ENCODE peak calls at places on chromosomes 5 and 9, in four cellular contexts. D, A, M and O are unnamed samples.

GRCh38 chr9:93136011-93136440 is 2.0 kb upstream of the NINJ1 start:
- DNase-seq in M (no peak), A (no peak), D (no peak), O (no peak)

GRCh38 chr5:161446655-161447054 is 99.9 kb downstream of the GABRB2 start:
- DNase-seq in D (no peak), A (no peak), M (no peak), O (no peak)

GRCh38 chr5:59548807-59549357 is 344.6 kb downstream of the PDE4D start:
- DNase-seq in A (no peak), D (no peak), M (no peak), O (peak; percentile 21)

GRCh38 chr9:70340572-70340971 is 73.9 kb downstream of the KLF9 start:
- DNase-seq in A (no peak), D (peak; percentile 6), M (no peak), O (peak; percentile 3)

GRCh38 chr5:140356878-140357730 is 2.9 kb upstream of the SLC4A9 start:
- DNase-seq in M (no peak), D (no peak), A (no peak), O (no peak)

GRCh38 chr9:26669641-26670040 is 223.0 kb downstream of the CAAP1 start:
- DNase-seq in D (no peak), M (no peak), A (no peak), O (no peak)

GRCh38 chr5:73446631-73447233 is 1.8 kb downstream of the FOXD1 start:
- DNase-seq in M (no peak), D (peak; percentile 25), A (peak; percentile 64), O (no peak)

GRCh38 chr5:171445910-171446516 is 26.6 kb downstream of the FGF18 start:
- DNase-seq in A (no peak), D (no peak), M (no peak), O (no peak)

GRCh38 chr5:9405196-9405754 is 140.6 kb downstream of the SEMA5A start:
- DNase-seq in A (no peak), D (no peak), M (peak; percentile 54), O (no peak)

GRCh38 chr5:18792145-18792544 is 1157.9 kb downstream of the TAF11L14 start:
- DNase-seq in A (no peak), M (no peak), D (peak; percentile 50), O (peak; percentile 64)

GRCh38 chr5:162474239-162474638 is 406.7 kb downstream of the GABRG2 start:
- DNase-seq in M (no peak), D (no peak), A (no peak), O (no peak)

GRCh38 chr5:159286420-159287035 is 23.4 kb downstream of the UBLCP1 start:
- DNase-seq in A (no peak), M (no peak), D (peak; percentile 40), O (peak; percentile 5)

GRCh38 chr9:20684865-20685696 is 1.0 kb downstream of the FOCAD start:
- DNase-seq in D (no peak), M (no peak), A (no peak), O (no peak)

GRCh38 chr5:168612123-168612522 is 33.0 kb upstream of the PANK3 start:
- DNase-seq in M (no peak), A (no peak), D (no peak), O (no peak)

GRCh38 chr5:98099448-98100105 is 673.9 kb upstream of the RGMB start:
- DNase-seq in D (no peak), M (no peak), A (no peak), O (no peak)

GRCh38 chr5:149665416-149666163 is 64.5 kb upstream of the PPARGC1B start:
- DNase-seq in A (no peak), D (peak; percentile 37), M (no peak), O (no peak)

GRCh38 chr9:86099695-86100364 is 472 bp upstream of the GOLM1 start:
- DNase-seq in M (no peak), A (peak; percentile 74), D (no peak), O (no peak)

GRCh38 chr5:12920527-12920926 is 1016.3 kb upstream of the CTNND2 start:
- DNase-seq in A (no peak), D (no peak), M (no peak), O (no peak)

GRCh38 chr5:14501353-14502162 is 80.0 kb upstream of the OTULINL start:
- DNase-seq in D (no peak), M (no peak), A (no peak), O (no peak)

GRCh38 chr9:128927731-128928411 is 7.1 kb downstream of the PHYHD1 start:
- DNase-seq in A (peak; percentile 84), D (peak; percentile 75), M (peak; percentile 9), O (no peak)

GRCh38 chr9:105127863-105128220 is 116.6 kb upstream of the SLC44A1 start:
- DNase-seq in M (peak; percentile 72), A (no peak), D (no peak), O (no peak)

GRCh38 chr5:174503461-174504265 is 220.7 kb upstream of the MSX2 start:
- DNase-seq in A (no peak), M (no peak), D (no peak), O (no peak)

GRCh38 chr9:77912895-77913693 is 118.5 kb downstream of the GNAQ start:
- DNase-seq in M (no peak), A (no peak), D (no peak), O (no peak)

GRCh38 chr9:134688231-134688630 is 46.6 kb downstream of the COL5A1 start:
- DNase-seq in A (no peak), M (no peak), D (no peak), O (no peak)

GRCh38 chr5:151093476-151093889 is 12.6 kb upstream of the TNIP1 start:
- DNase-seq in M (no peak), D (no peak), A (no peak), O (no peak)

GRCh38 chr5:150946351-150946905 is 41.6 kb upstream of the ZNF300 start:
- DNase-seq in A (no peak), M (no peak), D (peak; percentile 80), O (no peak)

GRCh38 chr5:32360906-32361305 is 48.2 kb upstream of the MTMR12 start:
- DNase-seq in A (no peak), M (no peak), D (no peak), O (no peak)

GRCh38 chr9:3181049-3181953 is 337.4 kb upstream of the PUM3 start:
- DNase-seq in M (no peak), A (peak; percentile 83), D (peak; percentile 26), O (peak; percentile 64)

GRCh38 chr5:108696407-108696806 is 51.3 kb upstream of the FER start:
- DNase-seq in M (no peak), A (no peak), D (no peak), O (no peak)

GRCh38 chr5:151264113-151264512 is 11.1 kb downstream of the GM2A start:
- DNase-seq in A (no peak), D (no peak), M (no peak), O (no peak)

GRCh38 chr5:144566747-144567415 is 396.2 kb downstream of the KCTD16 start:
- DNase-seq in D (no peak), A (no peak), M (no peak), O (no peak)

GRCh38 chr9:133160742-133161541 is 2.8 kb downstream of the GBGT1 start:
- DNase-seq in M (no peak), A (no peak), D (peak; percentile 86), O (peak; percentile 52)

GRCh38 chr5:33527696-33528095 is 86.9 kb downstream of the TARS1 start:
- DNase-seq in D (no peak), M (no peak), A (no peak), O (no peak)

GRCh38 chr5:131209506-131210191 is 38.9 kb downstream of the LYRM7 start:
- DNase-seq in A (no peak), D (no peak), M (peak; percentile 94), O (no peak)

GRCh38 chr9:114098660-114099522 is at the start of gene KIF12:
- DNase-seq in A (peak; percentile 86), M (no peak), D (peak; percentile 37), O (peak; percentile 74)

GRCh38 chr9:22008662-22009562 is at the start of gene CDKN2B:
- DNase-seq in A (peak; percentile 97), M (no peak), D (no peak), O (peak; percentile 85)

GRCh38 chr9:71504636-71505035 is 263.7 kb downstream of the CEMIP2 start:
- DNase-seq in A (no peak), M (no peak), D (no peak), O (no peak)

GRCh38 chr5:73022480-73023169 is 66.8 kb downstream of the FCHO2 start:
- DNase-seq in D (no peak), A (no peak), M (no peak), O (peak; percentile 86)

DNA sequence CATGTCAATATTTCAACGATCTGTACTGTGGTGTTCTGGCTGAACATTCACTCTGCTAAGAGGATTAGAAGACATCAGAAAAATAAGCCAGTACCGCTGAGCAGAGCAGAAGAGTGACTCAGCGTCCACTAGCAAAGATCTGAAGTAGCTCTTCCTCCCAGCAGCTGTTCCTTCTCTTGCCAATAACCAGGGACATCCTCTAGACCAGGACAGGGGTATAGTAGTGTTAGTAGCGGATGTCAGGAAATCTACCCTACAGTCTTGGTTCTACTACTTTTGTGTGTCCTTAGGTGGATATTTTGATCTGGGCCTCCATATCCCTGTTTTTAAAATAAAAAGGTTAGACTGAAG is 103.6 kb downstream of the TSSK1B start:
- DNase-seq in A (no peak), D (no peak), M (no peak), O (no peak)
- TF ChIP-seq SP1 in A (no peak), D (no peak), M (no peak), O (no peak)

GRCh38 chr5:155189981-155190380 is 176.4 kb downstream of the KIF4B start:
- DNase-seq in A (no peak), M (no peak), D (no peak), O (peak; percentile 3)

GRCh38 chr5:155193018-155193417 is 179.5 kb downstream of the KIF4B start:
- DNase-seq in M (no peak), A (no peak), D (no peak), O (no peak)

GRCh38 chr5:155189476-155189875 is 175.9 kb downstream of the KIF4B start:
- DNase-seq in M (no peak), A (no peak), D (no peak), O (no peak)

GRCh38 chr5:155193483-155194107 is 180.0 kb downstream of the KIF4B start:
- DNase-seq in A (no peak), D (no peak), M (no peak), O (no peak)
- TF ChIP-seq ATF3 in A (no peak), D (no peak), M (no peak), O (no peak)

GRCh38 chr9:111483419-111483861 is 743 bp downstream of the ECPAS start:
- DNase-seq in A (no peak), D (peak; percentile 68), M (no peak), O (peak; percentile 6)
- TF ChIP-seq BRCA1 in A (no peak), D (no peak), M (no peak), O (no peak)

DNA sequence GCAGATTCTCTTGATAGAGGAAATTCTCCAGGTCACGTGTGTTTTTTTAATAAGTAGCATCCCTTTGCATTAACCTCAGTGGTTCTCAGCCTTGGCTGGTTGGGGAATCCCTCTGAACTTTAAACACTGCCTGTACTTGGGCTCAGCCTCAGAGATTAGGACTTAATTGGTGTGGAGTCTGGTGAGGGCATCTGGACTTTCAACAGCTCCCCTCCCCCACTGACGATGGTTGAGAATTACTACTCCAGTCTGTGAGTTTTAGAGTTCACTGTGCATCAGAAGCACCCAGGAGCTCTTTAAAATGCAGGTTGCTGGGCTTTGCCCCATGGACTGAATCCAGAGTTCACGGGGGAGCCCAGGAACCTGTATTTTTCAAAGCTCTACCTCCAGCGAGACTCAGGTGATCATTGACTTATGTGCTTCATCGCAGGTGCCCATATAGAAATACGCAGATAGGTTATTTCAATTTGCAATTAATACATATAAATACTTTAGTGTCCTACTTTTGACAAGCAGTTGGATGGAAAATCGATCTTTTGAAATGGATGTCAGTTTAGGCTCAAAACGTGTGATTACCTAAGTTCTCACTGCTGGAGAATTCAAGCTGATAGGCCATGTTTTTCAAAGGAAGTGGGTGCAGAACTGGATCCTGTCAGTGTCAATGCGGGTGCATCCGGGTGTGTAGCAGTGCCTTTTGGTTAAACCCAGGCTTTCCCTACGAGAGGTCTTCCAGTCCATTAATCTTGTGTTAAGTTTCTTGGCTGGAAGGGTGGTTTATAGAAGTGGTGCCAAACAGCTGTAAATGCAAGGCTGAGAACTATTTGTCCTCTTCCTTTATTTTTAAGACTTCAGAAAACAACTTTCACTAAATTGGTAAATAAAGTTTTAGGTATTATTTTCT is 71.6 kb downstream of the DAPK1 start:
- DNase-seq in D (no peak), M (no peak), A (no peak), O (peak; percentile 91)
- TF ChIP-seq SP1 in D (no peak), M (no peak), A (no peak), O (no peak)